ENCODE peak calls at places on chromosomes 16 and 17, in ten cellular contexts. L, E, D, K, W, R, H, M, Y and S are unnamed samples.

GRCh38 chr17:30378191-30378796 is 433 bp upstream of the CPD start:
- DNase-seq in L (peak; percentile 26), E (peak; percentile 40), D (peak; percentile 43), K (peak; percentile 24), W (peak; percentile 11), R (no peak), H (peak; percentile 9), M (no peak), Y (peak; percentile 40), S (peak; percentile 50)

GRCh38 chr17:21676281-21677111 is 15.8 kb upstream of the KCNJ18 start:
- DNase-seq in L (no peak), E (no peak), D (no peak), K (no peak), W (no peak), R (no peak), H (no peak), M (peak; percentile 47), Y (no peak), S (no peak)

GRCh38 chr16:30741461-30741914 is 6.7 kb upstream of the PHKG2 start:
- DNase-seq in L (no peak), E (peak; percentile 92), D (no peak), K (peak; percentile 64), W (no peak), R (no peak), H (no peak), M (no peak), Y (peak; percentile 72), S (no peak)

GRCh38 chr16:2420035-2420434 is 9.2 kb upstream of the CCNF start:
- DNase-seq in L (no peak), E (peak; percentile 42), D (no peak), K (no peak), W (no peak), R (no peak), H (no peak), M (no peak), Y (no peak), S (no peak)

GRCh38 chr17:19461681-19462080 is 50.6 kb downstream of the RNF112 start:
- DNase-seq in L (no peak), E (no peak), D (no peak), K (no peak), W (no peak), R (no peak), H (no peak), M (peak; percentile 42), Y (no peak), S (no peak)

GRCh38 chr17:75152971-75153853 is 1.1 kb downstream of the JPT1 start:
- DNase-seq in L (peak; percentile 19), E (peak; percentile 33), D (peak; percentile 7), K (peak; percentile 38), W (no peak), R (peak; percentile 49), H (peak; percentile 20), M (peak; percentile 76), Y (no peak), S (no peak)

GRCh38 chr17:2022647-2023046 is 2.5 kb downstream of the RTN4RL1 start:
- DNase-seq in L (no peak), E (no peak), D (no peak), K (no peak), W (no peak), R (no peak), H (no peak), M (no peak), Y (no peak), S (no peak)

GRCh38 chr17:34254651-34255380 is at the start of gene CCL2:
- DNase-seq in L (no peak), E (peak; percentile 71), D (no peak), K (peak; percentile 52), W (peak; percentile 41), R (peak; percentile 74), H (peak; percentile 50), M (peak; percentile 75), Y (peak; percentile 33), S (no peak)